ENCODE peak calls at places on chromosomes 11 and 22, in six cellular contexts. One of them, this sample, is unnamed. For H3K27me3, the result is how much of the 10 kb centered on the place peaks cover.

GRCh38 chr22:30159561-30160353 is 79.5 kb downstream of the HORMAD2 start:
- DNase-seq in heart left ventricle: no peak
- DNase-seq in uterus: no peak
- DNase-seq in body of pancreas: peak
- DNase-seq in endothelial cell of umbilical vein: peak
- DNase-seq in spleen: no peak
- DNase-seq in this sample: no peak

GRCh38 chr22:30612789-30613188 is 5.8 kb downstream of the TCN2 start:
- DNase-seq in heart left ventricle: no peak
- DNase-seq in uterus: no peak
- DNase-seq in body of pancreas: no peak
- DNase-seq in endothelial cell of umbilical vein: no peak
- DNase-seq in spleen: no peak
- DNase-seq in this sample: no peak

GRCh38 chr11:19553683-19554333 is 158.8 kb upstream of the NAV2 start:
- DNase-seq in heart left ventricle: peak
- DNase-seq in uterus: peak
- DNase-seq in body of pancreas: peak
- DNase-seq in endothelial cell of umbilical vein: peak
- DNase-seq in spleen: peak
- DNase-seq in this sample: peak

GRCh38 chr11:79232346-79232745 is 208.5 kb downstream of the TENM4 start:
- DNase-seq in heart left ventricle: no peak
- DNase-seq in uterus: no peak
- DNase-seq in body of pancreas: no peak
- DNase-seq in endothelial cell of umbilical vein: no peak
- DNase-seq in spleen: no peak
- DNase-seq in this sample: no peak

GRCh38 chr22:41931701-41932269 is 5.2 kb upstream of the TNFRSF13C start:
- DNase-seq in heart left ventricle: no peak
- DNase-seq in uterus: no peak
- DNase-seq in body of pancreas: no peak
- DNase-seq in endothelial cell of umbilical vein: no peak
- DNase-seq in spleen: peak
- DNase-seq in this sample: no peak

GRCh38 chr11:93396356-93396755 is 65.8 kb downstream of the DEUP1 start:
- DNase-seq in heart left ventricle: no peak
- DNase-seq in uterus: no peak
- DNase-seq in body of pancreas: no peak
- DNase-seq in endothelial cell of umbilical vein: no peak
- DNase-seq in spleen: no peak
- DNase-seq in this sample: no peak

GRCh38 chr22:39959640-39960447 is at the start of gene TMA7B:
- DNase-seq in heart left ventricle: peak
- DNase-seq in uterus: no peak
- DNase-seq in body of pancreas: no peak
- DNase-seq in endothelial cell of umbilical vein: peak
- DNase-seq in spleen: peak
- DNase-seq in this sample: peak

GRCh38 chr11:100730266-100730665 is 43.2 kb downstream of the ARHGAP42 start:
- DNase-seq in heart left ventricle: no peak
- DNase-seq in uterus: no peak
- DNase-seq in body of pancreas: no peak
- DNase-seq in endothelial cell of umbilical vein: no peak
- DNase-seq in spleen: no peak
- DNase-seq in this sample: no peak

GRCh38 chr11:120746836-120747609 is 235.5 kb downstream of the GRIK4 start:
- DNase-seq in heart left ventricle: no peak
- DNase-seq in uterus: no peak
- DNase-seq in body of pancreas: no peak
- DNase-seq in endothelial cell of umbilical vein: no peak
- DNase-seq in spleen: no peak
- DNase-seq in this sample: no peak
- H3K27me3 ChIP-seq in heart left ventricle: half or more
- H3K27me3 ChIP-seq in uterus: under half
- H3K27me3 ChIP-seq in body of pancreas: under half
- H3K27me3 ChIP-seq in endothelial cell of umbilical vein: under half
- H3K27me3 ChIP-seq in spleen: under half
- H3K27me3 ChIP-seq in this sample: under half

GRCh38 chr22:46072030-46072881 is 78.1 kb upstream of the PPARA start:
- DNase-seq in heart left ventricle: peak
- DNase-seq in uterus: peak
- DNase-seq in body of pancreas: peak
- DNase-seq in endothelial cell of umbilical vein: peak
- DNase-seq in spleen: peak
- DNase-seq in this sample: peak
- TF ChIP-seq POLR2A in heart left ventricle: peak
- TF ChIP-seq POLR2A in uterus: no peak
- TF ChIP-seq POLR2A in body of pancreas: peak
- TF ChIP-seq POLR2A in endothelial cell of umbilical vein: no peak
- TF ChIP-seq POLR2A in spleen: no peak
- TF ChIP-seq POLR2A in this sample: no peak

DNA sequence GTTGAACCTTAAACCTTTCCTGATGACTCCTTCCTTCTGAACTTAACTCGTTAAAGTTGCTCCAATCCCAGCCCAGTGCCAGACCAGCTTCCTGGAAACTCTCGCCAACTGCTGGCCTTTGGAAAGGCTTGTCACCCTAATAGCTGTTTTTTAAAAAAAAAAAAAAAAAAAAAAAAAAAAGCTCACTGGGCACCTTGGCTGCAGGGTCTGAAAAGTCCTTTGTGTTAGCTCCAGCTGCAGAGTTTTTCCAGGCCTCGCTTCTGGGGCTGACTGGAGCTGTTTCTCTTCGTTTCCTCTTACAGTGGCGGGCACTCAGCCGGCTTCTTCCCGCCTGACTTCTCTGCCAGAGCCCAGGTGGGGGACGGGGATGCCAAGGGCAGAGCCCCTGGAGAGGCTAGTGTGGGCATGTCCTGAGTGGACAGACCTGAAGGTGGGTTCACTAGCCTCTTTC is 25.1 kb downstream of the KCNQ1OT1 start:
- DNase-seq in heart left ventricle: no peak
- DNase-seq in uterus: no peak
- DNase-seq in body of pancreas: peak
- DNase-seq in endothelial cell of umbilical vein: no peak
- DNase-seq in spleen: peak
- DNase-seq in this sample: peak
- H3K27me3 ChIP-seq in heart left ventricle: under half
- H3K27me3 ChIP-seq in uterus: under half
- H3K27me3 ChIP-seq in body of pancreas: under half
- H3K27me3 ChIP-seq in endothelial cell of umbilical vein: under half
- H3K27me3 ChIP-seq in spleen: under half
- H3K27me3 ChIP-seq in this sample: under half

GRCh38 chr11:65891180-65892136 is 985 bp downstream of the CCDC85B start:
- DNase-seq in heart left ventricle: peak
- DNase-seq in uterus: no peak
- DNase-seq in body of pancreas: no peak
- DNase-seq in endothelial cell of umbilical vein: peak
- DNase-seq in spleen: peak
- DNase-seq in this sample: no peak
- TF ChIP-seq POLR2A in heart left ventricle: peak
- TF ChIP-seq POLR2A in uterus: no peak
- TF ChIP-seq POLR2A in body of pancreas: no peak
- TF ChIP-seq POLR2A in endothelial cell of umbilical vein: peak
- TF ChIP-seq POLR2A in spleen: no peak
- TF ChIP-seq POLR2A in this sample: no peak

DNA sequence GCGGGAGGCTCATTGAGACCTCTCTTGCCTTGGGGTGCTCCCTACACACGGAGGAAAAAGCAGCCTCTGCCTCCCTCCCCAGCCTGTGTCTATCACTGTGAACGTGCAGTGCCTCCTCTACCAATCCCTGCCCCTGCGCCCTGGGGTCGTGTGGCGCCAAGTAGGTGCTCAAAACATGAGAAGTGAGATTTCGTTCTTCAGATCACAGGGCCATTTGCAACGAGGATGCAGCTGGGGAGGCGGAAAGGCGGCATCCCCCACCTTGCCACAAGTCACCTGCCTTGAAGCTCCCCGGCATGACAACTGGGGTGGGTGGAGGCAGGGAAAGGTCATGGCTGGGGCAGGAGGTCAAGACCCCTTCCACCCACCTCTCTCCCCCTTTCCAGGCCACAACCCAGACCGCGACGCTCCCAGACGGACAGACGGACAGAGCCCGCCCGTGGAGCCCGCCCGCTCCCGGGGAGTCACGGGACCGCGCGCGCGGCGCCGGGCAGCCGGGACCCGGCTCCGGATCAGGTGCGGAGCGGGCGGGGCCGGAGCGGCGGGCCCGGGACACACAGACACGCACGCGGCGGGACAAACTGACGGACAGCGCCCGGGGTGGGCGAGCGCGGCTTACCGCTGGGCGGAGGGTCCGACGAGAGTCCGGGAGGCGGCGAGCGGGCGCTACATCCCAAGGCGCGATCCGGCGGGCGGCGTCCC is 487 bp downstream of the KCNJ4 start:
- DNase-seq in heart left ventricle: no peak
- DNase-seq in uterus: no peak
- DNase-seq in body of pancreas: peak
- DNase-seq in endothelial cell of umbilical vein: no peak
- DNase-seq in spleen: no peak
- DNase-seq in this sample: no peak
- H3K27me3 ChIP-seq in heart left ventricle: under half
- H3K27me3 ChIP-seq in uterus: under half
- H3K27me3 ChIP-seq in body of pancreas: under half
- H3K27me3 ChIP-seq in endothelial cell of umbilical vein: half or more
- H3K27me3 ChIP-seq in spleen: half or more
- H3K27me3 ChIP-seq in this sample: half or more

GRCh38 chr22:27174970-27175369 is 517.6 kb downstream of the MIAT start:
- DNase-seq in heart left ventricle: no peak
- DNase-seq in uterus: no peak
- DNase-seq in body of pancreas: no peak
- DNase-seq in endothelial cell of umbilical vein: no peak
- DNase-seq in spleen: no peak
- DNase-seq in this sample: no peak

GRCh38 chr22:27171212-27171611 is 513.8 kb downstream of the MIAT start:
- DNase-seq in heart left ventricle: no peak
- DNase-seq in uterus: no peak
- DNase-seq in body of pancreas: no peak
- DNase-seq in endothelial cell of umbilical vein: no peak
- DNase-seq in spleen: no peak
- DNase-seq in this sample: no peak

GRCh38 chr22:27175444-27175843 is 518.1 kb downstream of the MIAT start:
- DNase-seq in heart left ventricle: no peak
- DNase-seq in uterus: no peak
- DNase-seq in body of pancreas: peak
- DNase-seq in endothelial cell of umbilical vein: no peak
- DNase-seq in spleen: no peak
- DNase-seq in this sample: no peak

GRCh38 chr22:27175974-27176373 is 518.6 kb downstream of the MIAT start:
- DNase-seq in heart left ventricle: no peak
- DNase-seq in uterus: no peak
- DNase-seq in body of pancreas: no peak
- DNase-seq in endothelial cell of umbilical vein: no peak
- DNase-seq in spleen: no peak
- DNase-seq in this sample: no peak

GRCh38 chr22:27173530-27173929 is 516.1 kb downstream of the MIAT start:
- DNase-seq in heart left ventricle: no peak
- DNase-seq in uterus: no peak
- DNase-seq in body of pancreas: no peak
- DNase-seq in endothelial cell of umbilical vein: peak
- DNase-seq in spleen: no peak
- DNase-seq in this sample: no peak
- TF ChIP-seq POLR2A in heart left ventricle: no peak
- TF ChIP-seq POLR2A in uterus: no peak
- TF ChIP-seq POLR2A in body of pancreas: no peak
- TF ChIP-seq POLR2A in endothelial cell of umbilical vein: no peak
- TF ChIP-seq POLR2A in spleen: no peak
- TF ChIP-seq POLR2A in this sample: no peak

DNA sequence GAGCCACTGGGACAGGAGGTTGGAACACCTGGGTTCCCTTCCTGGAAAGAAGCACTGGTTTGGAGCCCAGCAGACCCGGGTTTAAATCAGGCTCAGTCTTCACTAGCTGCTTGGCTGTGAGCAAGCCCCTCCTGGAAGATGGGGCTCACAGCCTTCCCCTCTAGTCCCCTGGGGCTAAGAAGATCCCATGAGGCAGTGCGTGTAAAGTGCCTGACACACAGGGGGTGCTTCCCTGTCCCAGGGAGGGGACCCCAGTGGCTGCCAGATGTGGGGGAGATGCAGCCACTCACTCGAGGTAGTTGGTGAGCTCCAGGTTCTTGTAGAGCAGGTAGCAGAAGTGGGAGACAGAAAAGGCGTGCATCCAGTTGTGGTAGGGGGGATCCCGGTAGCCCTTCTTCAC is 93.2 kb downstream of the PDE2A start:
- DNase-seq in heart left ventricle: no peak
- DNase-seq in uterus: no peak
- DNase-seq in body of pancreas: no peak
- DNase-seq in endothelial cell of umbilical vein: no peak
- DNase-seq in spleen: peak
- DNase-seq in this sample: no peak
- H3K27me3 ChIP-seq in heart left ventricle: under half
- H3K27me3 ChIP-seq in uterus: under half
- H3K27me3 ChIP-seq in body of pancreas: under half
- H3K27me3 ChIP-seq in endothelial cell of umbilical vein: under half
- H3K27me3 ChIP-seq in spleen: under half
- H3K27me3 ChIP-seq in this sample: under half

DNA sequence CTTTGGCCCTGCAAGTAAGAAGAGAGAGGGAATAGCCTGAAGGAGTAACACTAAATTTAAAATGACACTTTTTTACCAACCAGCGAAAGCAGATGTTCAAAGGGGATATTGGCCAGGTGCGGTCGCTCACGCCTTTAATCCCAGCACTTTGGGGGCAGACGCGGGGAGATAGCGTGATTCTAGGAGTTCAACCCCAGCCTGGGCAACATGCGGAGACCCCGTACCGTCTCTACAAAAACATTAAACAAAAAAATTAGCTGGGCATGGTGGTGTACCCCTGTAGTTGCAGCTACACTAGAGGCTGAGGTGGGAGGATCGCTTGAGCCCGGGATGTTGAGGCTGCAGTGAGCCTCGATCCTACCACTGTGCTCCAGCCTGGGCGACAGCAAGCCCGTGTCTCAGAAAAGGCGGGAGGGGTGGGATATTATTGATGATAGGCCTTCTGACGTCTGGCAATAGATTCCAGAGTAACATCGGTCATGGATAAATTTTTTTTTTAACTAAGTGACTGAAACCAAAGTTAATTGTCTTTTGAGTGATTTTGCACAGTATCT is 1.1 kb upstream of the RAB30 start:
- DNase-seq in heart left ventricle: no peak
- DNase-seq in uterus: no peak
- DNase-seq in body of pancreas: no peak
- DNase-seq in endothelial cell of umbilical vein: no peak
- DNase-seq in spleen: no peak
- DNase-seq in this sample: no peak
- TF ChIP-seq POLR2A in heart left ventricle: no peak
- TF ChIP-seq POLR2A in uterus: no peak
- TF ChIP-seq POLR2A in body of pancreas: no peak
- TF ChIP-seq POLR2A in endothelial cell of umbilical vein: no peak
- TF ChIP-seq POLR2A in spleen: no peak
- TF ChIP-seq POLR2A in this sample: no peak

GRCh38 chr11:68685656-68686380 is 1.5 kb downstream of the GAL start:
- DNase-seq in heart left ventricle: no peak
- DNase-seq in uterus: no peak
- DNase-seq in body of pancreas: no peak
- DNase-seq in endothelial cell of umbilical vein: no peak
- DNase-seq in spleen: no peak
- DNase-seq in this sample: no peak
- H3K27me3 ChIP-seq in heart left ventricle: half or more
- H3K27me3 ChIP-seq in uterus: under half
- H3K27me3 ChIP-seq in body of pancreas: under half
- H3K27me3 ChIP-seq in endothelial cell of umbilical vein: under half
- H3K27me3 ChIP-seq in spleen: half or more
- H3K27me3 ChIP-seq in this sample: under half